ENCODE peak calls at places on chromosomes 7 and 10, in five cellular contexts. One of them, this sample, is unnamed.

GRCh38 chr10:19811517-19811916 is 4.7 kb upstream of the PLXDC2 start:
- DNase-seq in stimulated activated CD8-positive, alpha-beta memory T cell treated with anti-CD3 and anti-CD28 coated beads, Interleukin-15, amount 100 ng/mL, for 24 hours: no peak
- DNase-seq in activated naive CD8-positive, alpha-beta T cell treated with anti-CD3 and anti-CD28 coated beads for 36 hours: no peak
- DNase-seq in bronchial epithelial cell: peak
- DNase-seq in HT1080: peak
- DNase-seq in this sample: peak

GRCh38 chr10:71748671-71749191 is 24.6 kb downstream of the VSIR start:
- DNase-seq in stimulated activated CD8-positive, alpha-beta memory T cell treated with anti-CD3 and anti-CD28 coated beads, Interleukin-15, amount 100 ng/mL, for 24 hours: no peak
- DNase-seq in HT1080: peak
- DNase-seq in bronchial epithelial cell: no peak
- DNase-seq in activated naive CD8-positive, alpha-beta T cell treated with anti-CD3 and anti-CD28 coated beads for 36 hours: peak
- DNase-seq in this sample: no peak

GRCh38 chr7:85103352-85103751 is 83.5 kb downstream of the SEMA3D start:
- DNase-seq in stimulated activated CD8-positive, alpha-beta memory T cell treated with anti-CD3 and anti-CD28 coated beads, Interleukin-15, amount 100 ng/mL, for 24 hours: no peak
- DNase-seq in HT1080: peak
- DNase-seq in bronchial epithelial cell: peak
- DNase-seq in activated naive CD8-positive, alpha-beta T cell treated with anti-CD3 and anti-CD28 coated beads for 36 hours: no peak
- DNase-seq in this sample: peak

GRCh38 chr10:5668429-5668828 is 2.0 kb upstream of the ASB13 start:
- DNase-seq in HT1080: no peak
- DNase-seq in bronchial epithelial cell: peak
- DNase-seq in activated naive CD8-positive, alpha-beta T cell treated with anti-CD3 and anti-CD28 coated beads for 36 hours: no peak
- DNase-seq in stimulated activated CD8-positive, alpha-beta memory T cell treated with anti-CD3 and anti-CD28 coated beads, Interleukin-15, amount 100 ng/mL, for 24 hours: no peak
- DNase-seq in this sample: no peak

GRCh38 chr7:124652237-124652636 is 113.4 kb downstream of the GPR37 start:
- DNase-seq in bronchial epithelial cell: peak
- DNase-seq in HT1080: peak
- DNase-seq in stimulated activated CD8-positive, alpha-beta memory T cell treated with anti-CD3 and anti-CD28 coated beads, Interleukin-15, amount 100 ng/mL, for 24 hours: no peak
- DNase-seq in activated naive CD8-positive, alpha-beta T cell treated with anti-CD3 and anti-CD28 coated beads for 36 hours: no peak
- DNase-seq in this sample: peak

GRCh38 chr7:77565917-77566316 is 28.8 kb downstream of the PTPN12 start:
- DNase-seq in bronchial epithelial cell: peak
- DNase-seq in stimulated activated CD8-positive, alpha-beta memory T cell treated with anti-CD3 and anti-CD28 coated beads, Interleukin-15, amount 100 ng/mL, for 24 hours: no peak
- DNase-seq in activated naive CD8-positive, alpha-beta T cell treated with anti-CD3 and anti-CD28 coated beads for 36 hours: no peak
- DNase-seq in HT1080: peak
- DNase-seq in this sample: peak

GRCh38 chr7:30697716-30698460 is 15.6 kb upstream of the CRHR2 start:
- DNase-seq in activated naive CD8-positive, alpha-beta T cell treated with anti-CD3 and anti-CD28 coated beads for 36 hours: no peak
- DNase-seq in stimulated activated CD8-positive, alpha-beta memory T cell treated with anti-CD3 and anti-CD28 coated beads, Interleukin-15, amount 100 ng/mL, for 24 hours: no peak
- DNase-seq in HT1080: no peak
- DNase-seq in bronchial epithelial cell: no peak
- DNase-seq in this sample: no peak

GRCh38 chr10:35778344-35778743 is 136.2 kb upstream of the FZD8 start:
- DNase-seq in activated naive CD8-positive, alpha-beta T cell treated with anti-CD3 and anti-CD28 coated beads for 36 hours: no peak
- DNase-seq in HT1080: no peak
- DNase-seq in stimulated activated CD8-positive, alpha-beta memory T cell treated with anti-CD3 and anti-CD28 coated beads, Interleukin-15, amount 100 ng/mL, for 24 hours: no peak
- DNase-seq in bronchial epithelial cell: no peak
- DNase-seq in this sample: no peak

GRCh38 chr10:113920819-113921345 is 66.4 kb downstream of the NHLRC2 start:
- DNase-seq in HT1080: no peak
- DNase-seq in bronchial epithelial cell: peak
- DNase-seq in activated naive CD8-positive, alpha-beta T cell treated with anti-CD3 and anti-CD28 coated beads for 36 hours: no peak
- DNase-seq in stimulated activated CD8-positive, alpha-beta memory T cell treated with anti-CD3 and anti-CD28 coated beads, Interleukin-15, amount 100 ng/mL, for 24 hours: no peak
- DNase-seq in this sample: no peak

GRCh38 chr10:26225322-26225721 is 8.7 kb downstream of the GAD2 start:
- DNase-seq in activated naive CD8-positive, alpha-beta T cell treated with anti-CD3 and anti-CD28 coated beads for 36 hours: no peak
- DNase-seq in HT1080: no peak
- DNase-seq in bronchial epithelial cell: no peak
- DNase-seq in stimulated activated CD8-positive, alpha-beta memory T cell treated with anti-CD3 and anti-CD28 coated beads, Interleukin-15, amount 100 ng/mL, for 24 hours: no peak
- DNase-seq in this sample: no peak

GRCh38 chr7:80078159-80078731 is 56.4 kb upstream of the GNAI1 start:
- DNase-seq in bronchial epithelial cell: peak
- DNase-seq in activated naive CD8-positive, alpha-beta T cell treated with anti-CD3 and anti-CD28 coated beads for 36 hours: no peak
- DNase-seq in HT1080: peak
- DNase-seq in stimulated activated CD8-positive, alpha-beta memory T cell treated with anti-CD3 and anti-CD28 coated beads, Interleukin-15, amount 100 ng/mL, for 24 hours: no peak
- DNase-seq in this sample: peak

GRCh38 chr10:105585753-105586152 is 944.7 kb downstream of the SORCS3 start:
- DNase-seq in HT1080: peak
- DNase-seq in activated naive CD8-positive, alpha-beta T cell treated with anti-CD3 and anti-CD28 coated beads for 36 hours: no peak
- DNase-seq in bronchial epithelial cell: peak
- DNase-seq in stimulated activated CD8-positive, alpha-beta memory T cell treated with anti-CD3 and anti-CD28 coated beads, Interleukin-15, amount 100 ng/mL, for 24 hours: no peak
- DNase-seq in this sample: peak

GRCh38 chr10:92279297-92279696 is 11.6 kb downstream of the CPEB3 start:
- DNase-seq in bronchial epithelial cell: no peak
- DNase-seq in stimulated activated CD8-positive, alpha-beta memory T cell treated with anti-CD3 and anti-CD28 coated beads, Interleukin-15, amount 100 ng/mL, for 24 hours: no peak
- DNase-seq in HT1080: no peak
- DNase-seq in activated naive CD8-positive, alpha-beta T cell treated with anti-CD3 and anti-CD28 coated beads for 36 hours: no peak
- DNase-seq in this sample: no peak

GRCh38 chr10:131710142-131710861 is 190.5 kb upstream of the PPP2R2D start:
- DNase-seq in HT1080: no peak
- DNase-seq in stimulated activated CD8-positive, alpha-beta memory T cell treated with anti-CD3 and anti-CD28 coated beads, Interleukin-15, amount 100 ng/mL, for 24 hours: no peak
- DNase-seq in activated naive CD8-positive, alpha-beta T cell treated with anti-CD3 and anti-CD28 coated beads for 36 hours: no peak
- DNase-seq in bronchial epithelial cell: no peak
- DNase-seq in this sample: no peak

GRCh38 chr10:77428776-77429395 is 208.7 kb downstream of the KCNMA1 start:
- DNase-seq in activated naive CD8-positive, alpha-beta T cell treated with anti-CD3 and anti-CD28 coated beads for 36 hours: no peak
- DNase-seq in stimulated activated CD8-positive, alpha-beta memory T cell treated with anti-CD3 and anti-CD28 coated beads, Interleukin-15, amount 100 ng/mL, for 24 hours: no peak
- DNase-seq in bronchial epithelial cell: peak
- DNase-seq in HT1080: peak
- DNase-seq in this sample: peak

GRCh38 chr7:142583424-142583823 is 165.8 kb upstream of the PRSS1 start:
- DNase-seq in HT1080: peak
- DNase-seq in bronchial epithelial cell: peak
- DNase-seq in stimulated activated CD8-positive, alpha-beta memory T cell treated with anti-CD3 and anti-CD28 coated beads, Interleukin-15, amount 100 ng/mL, for 24 hours: no peak
- DNase-seq in activated naive CD8-positive, alpha-beta T cell treated with anti-CD3 and anti-CD28 coated beads for 36 hours: peak
- DNase-seq in this sample: peak

GRCh38 chr7:26925768-26926167 is 61.4 kb upstream of the SKAP2 start:
- DNase-seq in stimulated activated CD8-positive, alpha-beta memory T cell treated with anti-CD3 and anti-CD28 coated beads, Interleukin-15, amount 100 ng/mL, for 24 hours: no peak
- DNase-seq in activated naive CD8-positive, alpha-beta T cell treated with anti-CD3 and anti-CD28 coated beads for 36 hours: no peak
- DNase-seq in bronchial epithelial cell: no peak
- DNase-seq in HT1080: no peak
- DNase-seq in this sample: no peak

GRCh38 chr7:30802812-30803211 is 31.6 kb downstream of the MINDY4 start:
- DNase-seq in activated naive CD8-positive, alpha-beta T cell treated with anti-CD3 and anti-CD28 coated beads for 36 hours: no peak
- DNase-seq in HT1080: no peak
- DNase-seq in bronchial epithelial cell: no peak
- DNase-seq in stimulated activated CD8-positive, alpha-beta memory T cell treated with anti-CD3 and anti-CD28 coated beads, Interleukin-15, amount 100 ng/mL, for 24 hours: no peak
- DNase-seq in this sample: no peak

GRCh38 chr7:112414855-112415490 is 35.3 kb upstream of the IFRD1 start:
- DNase-seq in bronchial epithelial cell: peak
- DNase-seq in activated naive CD8-positive, alpha-beta T cell treated with anti-CD3 and anti-CD28 coated beads for 36 hours: no peak
- DNase-seq in HT1080: peak
- DNase-seq in stimulated activated CD8-positive, alpha-beta memory T cell treated with anti-CD3 and anti-CD28 coated beads, Interleukin-15, amount 100 ng/mL, for 24 hours: no peak
- DNase-seq in this sample: peak

GRCh38 chr10:96651998-96652431 is 65.2 kb upstream of the TM9SF3 start:
- DNase-seq in bronchial epithelial cell: no peak
- DNase-seq in HT1080: no peak
- DNase-seq in stimulated activated CD8-positive, alpha-beta memory T cell treated with anti-CD3 and anti-CD28 coated beads, Interleukin-15, amount 100 ng/mL, for 24 hours: no peak
- DNase-seq in activated naive CD8-positive, alpha-beta T cell treated with anti-CD3 and anti-CD28 coated beads for 36 hours: peak
- DNase-seq in this sample: no peak

GRCh38 chr10:120599202-120599724 is 142.2 kb downstream of the PLPP4 start:
- DNase-seq in activated naive CD8-positive, alpha-beta T cell treated with anti-CD3 and anti-CD28 coated beads for 36 hours: no peak
- DNase-seq in stimulated activated CD8-positive, alpha-beta memory T cell treated with anti-CD3 and anti-CD28 coated beads, Interleukin-15, amount 100 ng/mL, for 24 hours: no peak
- DNase-seq in HT1080: no peak
- DNase-seq in bronchial epithelial cell: no peak
- DNase-seq in this sample: no peak

GRCh38 chr10:79435271-79436065 is 10.0 kb downstream of the ZCCHC24 start:
- DNase-seq in bronchial epithelial cell: no peak
- DNase-seq in HT1080: no peak
- DNase-seq in activated naive CD8-positive, alpha-beta T cell treated with anti-CD3 and anti-CD28 coated beads for 36 hours: no peak
- DNase-seq in stimulated activated CD8-positive, alpha-beta memory T cell treated with anti-CD3 and anti-CD28 coated beads, Interleukin-15, amount 100 ng/mL, for 24 hours: no peak
- DNase-seq in this sample: peak

GRCh38 chr10:110395350-110396283 is 90.9 kb upstream of the SMNDC1 start:
- DNase-seq in stimulated activated CD8-positive, alpha-beta memory T cell treated with anti-CD3 and anti-CD28 coated beads, Interleukin-15, amount 100 ng/mL, for 24 hours: no peak
- DNase-seq in bronchial epithelial cell: peak
- DNase-seq in activated naive CD8-positive, alpha-beta T cell treated with anti-CD3 and anti-CD28 coated beads for 36 hours: peak
- DNase-seq in HT1080: peak
- DNase-seq in this sample: peak

GRCh38 chr10:120347644-120348043 is 109.4 kb upstream of the PLPP4 start:
- DNase-seq in bronchial epithelial cell: no peak
- DNase-seq in stimulated activated CD8-positive, alpha-beta memory T cell treated with anti-CD3 and anti-CD28 coated beads, Interleukin-15, amount 100 ng/mL, for 24 hours: no peak
- DNase-seq in HT1080: no peak
- DNase-seq in activated naive CD8-positive, alpha-beta T cell treated with anti-CD3 and anti-CD28 coated beads for 36 hours: no peak
- DNase-seq in this sample: no peak

GRCh38 chr7:1844956-1845390 is 174.9 kb downstream of the ELFN1 start:
- DNase-seq in bronchial epithelial cell: no peak
- DNase-seq in activated naive CD8-positive, alpha-beta T cell treated with anti-CD3 and anti-CD28 coated beads for 36 hours: no peak
- DNase-seq in HT1080: no peak
- DNase-seq in stimulated activated CD8-positive, alpha-beta memory T cell treated with anti-CD3 and anti-CD28 coated beads, Interleukin-15, amount 100 ng/mL, for 24 hours: no peak
- DNase-seq in this sample: no peak

GRCh38 chr10:119283818-119284217 is 76.4 kb downstream of the GRK5 start:
- DNase-seq in bronchial epithelial cell: no peak
- DNase-seq in stimulated activated CD8-positive, alpha-beta memory T cell treated with anti-CD3 and anti-CD28 coated beads, Interleukin-15, amount 100 ng/mL, for 24 hours: no peak
- DNase-seq in HT1080: no peak
- DNase-seq in activated naive CD8-positive, alpha-beta T cell treated with anti-CD3 and anti-CD28 coated beads for 36 hours: no peak
- DNase-seq in this sample: no peak

GRCh38 chr10:83607959-83608745 is 531.2 kb upstream of the GHITM start:
- DNase-seq in HT1080: peak
- DNase-seq in stimulated activated CD8-positive, alpha-beta memory T cell treated with anti-CD3 and anti-CD28 coated beads, Interleukin-15, amount 100 ng/mL, for 24 hours: no peak
- DNase-seq in bronchial epithelial cell: no peak
- DNase-seq in activated naive CD8-positive, alpha-beta T cell treated with anti-CD3 and anti-CD28 coated beads for 36 hours: no peak
- DNase-seq in this sample: peak

GRCh38 chr7:92953657-92954056 is 117.3 kb upstream of the CDK6 start:
- DNase-seq in HT1080: no peak
- DNase-seq in stimulated activated CD8-positive, alpha-beta memory T cell treated with anti-CD3 and anti-CD28 coated beads, Interleukin-15, amount 100 ng/mL, for 24 hours: no peak
- DNase-seq in bronchial epithelial cell: no peak
- DNase-seq in activated naive CD8-positive, alpha-beta T cell treated with anti-CD3 and anti-CD28 coated beads for 36 hours: no peak
- DNase-seq in this sample: no peak

This sample was measured in M059J.